ENCODE peak calls at places on chromosome 10, in nine cellular contexts. U, G, O, H, V, B, D, N and S are unnamed samples.

GRCh38 chr10:6062101-6062771 is at the start of gene IL2RA:
- DNase-seq in U (no peak), G (no peak), O (peak), H (no peak), V (no peak), B (peak), D (no peak), N (no peak), S (no peak)

GRCh38 chr10:44858988-44859387 is 52.1 kb upstream of the TMEM72 start:
- DNase-seq in U (no peak), G (no peak), O (no peak), H (no peak), V (no peak), B (no peak), D (peak), N (no peak), S (no peak)

GRCh38 chr10:99849525-99849924 is 67.1 kb downstream of the ABCC2 start:
- DNase-seq in U (no peak), G (no peak), O (no peak), H (peak), V (no peak), B (no peak), D (no peak), N (no peak), S (no peak)

GRCh38 chr10:87861566-87861952 is 1.8 kb downstream of the KLLN start:
- DNase-seq in U (peak), G (no peak), O (peak), H (peak), V (no peak), B (peak), D (peak), N (peak), S (no peak)

GRCh38 chr10:69483988-69484387 is 32.7 kb downstream of the TSPAN15 start:
- DNase-seq in U (no peak), G (no peak), O (no peak), H (no peak), V (peak), B (no peak), D (peak), N (no peak), S (no peak)

GRCh38 chr10:12635127-12635541 is 285.8 kb downstream of the CAMK1D start:
- DNase-seq in U (no peak), G (no peak), O (no peak), H (peak), V (peak), B (no peak), D (no peak), N (no peak), S (no peak)

GRCh38 chr10:49408437-49409306 is 12.8 kb upstream of the DRGX start:
- DNase-seq in U (peak), G (no peak), O (no peak), H (peak), V (peak), B (no peak), D (no peak), N (no peak), S (no peak)

GRCh38 chr10:88028072-88028471 is 164.6 kb downstream of the PTEN start:
- DNase-seq in U (no peak), G (no peak), O (no peak), H (no peak), V (no peak), B (no peak), D (no peak), N (no peak), S (no peak)

GRCh38 chr10:98314577-98315284 is 46.7 kb upstream of the LOXL4 start:
- DNase-seq in U (peak), G (no peak), O (no peak), H (no peak), V (no peak), B (no peak), D (no peak), N (peak), S (no peak)

GRCh38 chr10:68088744-68089143 is 13.7 kb upstream of the HERC4 start:
- DNase-seq in U (peak), G (no peak), O (no peak), H (no peak), V (no peak), B (no peak), D (peak), N (peak), S (no peak)

GRCh38 chr10:113820507-113820906 is 33.4 kb downstream of the DCLRE1A start:
- DNase-seq in U (no peak), G (no peak), O (no peak), H (no peak), V (no peak), B (no peak), D (no peak), N (no peak), S (no peak)

GRCh38 chr10:69092959-69093850 is 5.3 kb downstream of the SRGN start:
- DNase-seq in U (peak), G (no peak), O (peak), H (peak), V (peak), B (peak), D (peak), N (peak), S (peak)

GRCh38 chr10:131093346-131093745 is 218.2 kb downstream of the TCERG1L start:
- DNase-seq in U (no peak), G (no peak), O (no peak), H (no peak), V (no peak), B (no peak), D (no peak), N (no peak), S (no peak)

GRCh38 chr10:110916554-110917346 is 2.2 kb downstream of the BBIP1 start:
- DNase-seq in U (peak), G (no peak), O (no peak), H (no peak), V (no peak), B (no peak), D (peak), N (peak), S (no peak)

GRCh38 chr10:87860156-87860795 is 3.1 kb downstream of the KLLN start:
- DNase-seq in U (peak), G (no peak), O (no peak), H (peak), V (peak), B (no peak), D (peak), N (peak), S (no peak)